ENCODE peak calls at places on chromosomes 16 and 17, in five cellular contexts. One of them, this sample, is unnamed.

GRCh38 chr17:12078791-12079190 is 58.1 kb downstream of the MAP2K4 start:
- DNase-seq in uterus: no peak
- DNase-seq in psoas muscle: no peak
- DNase-seq in AG04450: peak
- DNase-seq in heart right ventricle: no peak
- DNase-seq in this sample: peak

GRCh38 chr17:42535400-42536047 is 517 bp upstream of the NAGLU start:
- DNase-seq in AG04450: no peak
- DNase-seq in psoas muscle: no peak
- DNase-seq in heart right ventricle: no peak
- DNase-seq in uterus: no peak
- DNase-seq in this sample: no peak

GRCh38 chr17:82782657-82783207 is 30.9 kb downstream of the TBCD start:
- DNase-seq in heart right ventricle: no peak
- DNase-seq in uterus: no peak
- DNase-seq in AG04450: no peak
- DNase-seq in psoas muscle: no peak
- DNase-seq in this sample: no peak

GRCh38 chr17:79648181-79648831 is 37.5 kb upstream of the RBFOX3 start:
- DNase-seq in psoas muscle: no peak
- DNase-seq in uterus: peak
- DNase-seq in heart right ventricle: no peak
- DNase-seq in AG04450: no peak
- DNase-seq in this sample: no peak

GRCh38 chr17:44602390-44602789 is 45.1 kb downstream of the FZD2 start:
- DNase-seq in psoas muscle: no peak
- DNase-seq in uterus: no peak
- DNase-seq in AG04450: no peak
- DNase-seq in heart right ventricle: no peak
- DNase-seq in this sample: no peak

GRCh38 chr17:36942631-36943125 is 5.4 kb downstream of the LHX1 start:
- DNase-seq in heart right ventricle: no peak
- DNase-seq in uterus: no peak
- DNase-seq in psoas muscle: no peak
- DNase-seq in AG04450: no peak
- DNase-seq in this sample: no peak

GRCh38 chr16:11757671-11758545 is 15.3 kb upstream of the TXNDC11 start:
- DNase-seq in uterus: no peak
- DNase-seq in psoas muscle: no peak
- DNase-seq in AG04450: peak
- DNase-seq in heart right ventricle: no peak
- DNase-seq in this sample: peak

GRCh38 chr16:4908854-4909401 is 28.0 kb downstream of the PPL start:
- DNase-seq in uterus: no peak
- DNase-seq in AG04450: no peak
- DNase-seq in heart right ventricle: no peak
- DNase-seq in psoas muscle: no peak
- DNase-seq in this sample: no peak

GRCh38 chr17:40687106-40687505 is 16.4 kb downstream of the KRT24 start:
- DNase-seq in uterus: no peak
- DNase-seq in AG04450: no peak
- DNase-seq in psoas muscle: no peak
- DNase-seq in heart right ventricle: no peak
- DNase-seq in this sample: no peak

GRCh38 chr17:53150101-53150698 is 672.5 kb upstream of the KIF2B start:
- DNase-seq in heart right ventricle: no peak
- DNase-seq in psoas muscle: no peak
- DNase-seq in uterus: no peak
- DNase-seq in AG04450: no peak
- DNase-seq in this sample: no peak

GRCh38 chr16:57042157-57043111 is 49.9 kb upstream of the CPNE2 start:
- DNase-seq in AG04450: no peak
- DNase-seq in uterus: no peak
- DNase-seq in psoas muscle: no peak
- DNase-seq in heart right ventricle: no peak
- DNase-seq in this sample: no peak

GRCh38 chr17:1298616-1299015 is 19.2 kb downstream of the TRARG1 start:
- DNase-seq in psoas muscle: no peak
- DNase-seq in uterus: no peak
- DNase-seq in heart right ventricle: no peak
- DNase-seq in AG04450: no peak
- DNase-seq in this sample: no peak

GRCh38 chr16:68792465-68793324 is 50.6 kb upstream of the TANGO6 start:
- DNase-seq in psoas muscle: no peak
- DNase-seq in uterus: no peak
- DNase-seq in AG04450: no peak
- DNase-seq in heart right ventricle: no peak
- DNase-seq in this sample: peak

GRCh38 chr16:85479972-85480726 is 133.0 kb upstream of the GSE1 start:
- DNase-seq in uterus: no peak
- DNase-seq in heart right ventricle: peak
- DNase-seq in AG04450: no peak
- DNase-seq in psoas muscle: no peak
- DNase-seq in this sample: no peak
- TF ChIP-seq CTCF in uterus: no peak
- TF ChIP-seq CTCF in heart right ventricle: peak
- TF ChIP-seq CTCF in AG04450: peak
- TF ChIP-seq CTCF in psoas muscle: no peak
- TF ChIP-seq CTCF in this sample: peak

GRCh38 chr16:48299471-48299870 is 52.1 kb upstream of the ABCC11 start:
- DNase-seq in uterus: no peak
- DNase-seq in AG04450: no peak
- DNase-seq in psoas muscle: no peak
- DNase-seq in heart right ventricle: no peak
- DNase-seq in this sample: no peak
- H3K4me3 ChIP-seq in uterus: no peak
- H3K4me3 ChIP-seq in AG04450: no peak
- H3K4me3 ChIP-seq in psoas muscle: no peak
- H3K4me3 ChIP-seq in heart right ventricle: no peak
- H3K4me3 ChIP-seq in this sample: no peak

GRCh38 chr17:62648247-62648953 is 20.9 kb downstream of the MRC2 start:
- DNase-seq in uterus: no peak
- DNase-seq in heart right ventricle: no peak
- DNase-seq in psoas muscle: no peak
- DNase-seq in AG04450: no peak
- DNase-seq in this sample: no peak
- TF ChIP-seq CTCF in uterus: no peak
- TF ChIP-seq CTCF in heart right ventricle: no peak
- TF ChIP-seq CTCF in psoas muscle: no peak
- TF ChIP-seq CTCF in AG04450: no peak
- TF ChIP-seq CTCF in this sample: no peak

DNA sequence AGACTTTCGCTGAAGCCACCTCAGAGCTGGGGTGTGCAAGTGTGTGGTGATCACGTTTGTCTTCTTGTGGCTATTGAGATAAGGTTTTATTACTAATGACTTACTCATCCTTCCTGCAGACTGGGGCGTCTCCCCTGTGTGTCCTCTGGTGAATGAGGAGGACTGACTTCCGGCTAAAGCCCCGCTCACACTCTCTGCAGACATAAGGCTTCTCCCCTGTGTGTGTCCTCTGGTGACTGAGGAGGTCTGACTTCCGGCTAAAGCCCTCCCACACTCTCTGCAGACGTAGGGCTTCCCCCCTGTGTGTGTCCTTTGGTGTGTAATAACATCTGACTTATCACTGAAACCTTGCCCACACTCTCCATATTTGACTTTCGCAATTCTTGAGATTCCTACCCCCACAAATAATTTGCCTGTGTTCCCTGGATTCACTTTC is 19.4 kb downstream of the PRDM7 start:
- DNase-seq in psoas muscle: no peak
- DNase-seq in AG04450: peak
- DNase-seq in uterus: no peak
- DNase-seq in heart right ventricle: no peak
- DNase-seq in this sample: peak
- H3K4me3 ChIP-seq in psoas muscle: no peak
- H3K4me3 ChIP-seq in AG04450: no peak
- H3K4me3 ChIP-seq in uterus: no peak
- H3K4me3 ChIP-seq in heart right ventricle: no peak
- H3K4me3 ChIP-seq in this sample: no peak

GRCh38 chr16:16865374-16865773 is 486.4 kb downstream of the NPIPA7 start:
- DNase-seq in AG04450: no peak
- DNase-seq in heart right ventricle: no peak
- DNase-seq in uterus: no peak
- DNase-seq in psoas muscle: no peak
- DNase-seq in this sample: no peak

GRCh38 chr16:16867994-16868393 is 489.1 kb downstream of the NPIPA7 start:
- DNase-seq in uterus: no peak
- DNase-seq in psoas muscle: no peak
- DNase-seq in AG04450: no peak
- DNase-seq in heart right ventricle: no peak
- DNase-seq in this sample: no peak

GRCh38 chr16:16868727-16869126 is 489.8 kb downstream of the NPIPA7 start:
- DNase-seq in psoas muscle: no peak
- DNase-seq in AG04450: no peak
- DNase-seq in heart right ventricle: no peak
- DNase-seq in uterus: no peak
- DNase-seq in this sample: no peak

GRCh38 chr16:16877061-16877460 is 498.1 kb downstream of the NPIPA7 start:
- DNase-seq in uterus: no peak
- DNase-seq in AG04450: no peak
- DNase-seq in heart right ventricle: no peak
- DNase-seq in psoas muscle: no peak
- DNase-seq in this sample: no peak

GRCh38 chr16:16871196-16871595 is 492.3 kb downstream of the NPIPA7 start:
- DNase-seq in AG04450: no peak
- DNase-seq in uterus: no peak
- DNase-seq in heart right ventricle: no peak
- DNase-seq in psoas muscle: no peak
- DNase-seq in this sample: no peak
- TF ChIP-seq CTCF in AG04450: no peak
- TF ChIP-seq CTCF in uterus: no peak
- TF ChIP-seq CTCF in heart right ventricle: no peak
- TF ChIP-seq CTCF in psoas muscle: no peak
- TF ChIP-seq CTCF in this sample: no peak

DNA sequence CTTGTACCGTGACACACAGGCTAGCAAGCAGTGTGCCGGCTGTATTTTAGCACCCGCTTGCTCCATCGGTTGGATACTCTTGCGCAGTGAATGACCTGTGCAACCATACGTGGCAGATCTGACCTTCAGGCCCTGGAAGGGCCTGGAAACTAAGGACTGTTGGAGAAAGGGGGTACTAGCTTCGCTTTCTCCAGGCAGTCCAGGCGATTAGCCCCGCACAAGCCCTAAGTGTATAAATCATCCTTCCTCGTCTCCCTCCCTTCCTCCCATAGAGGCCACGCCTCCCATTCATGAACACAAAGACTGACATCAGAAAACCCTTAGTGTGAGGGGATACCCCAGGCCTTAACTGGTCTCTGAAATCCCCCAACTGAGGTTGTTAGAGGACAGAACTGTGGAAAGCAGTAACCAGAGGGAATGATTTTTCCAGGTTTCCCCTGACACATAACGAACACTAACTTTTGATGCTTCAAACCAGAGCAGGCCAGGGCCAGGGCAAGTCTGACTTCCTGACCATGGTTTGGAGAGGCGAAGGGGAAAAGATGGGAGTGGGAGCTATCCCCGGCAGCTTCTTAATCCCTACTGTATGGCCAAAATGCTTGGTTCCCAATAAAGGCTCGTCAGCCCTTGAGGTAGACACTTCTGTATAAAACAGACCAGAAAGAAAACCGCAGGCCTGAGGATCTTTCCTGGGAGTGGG is 1.4 kb upstream of the DYNLL2 start:
- DNase-seq in heart right ventricle: no peak
- DNase-seq in uterus: no peak
- DNase-seq in AG04450: no peak
- DNase-seq in psoas muscle: no peak
- DNase-seq in this sample: no peak
- H3K4me3 ChIP-seq in heart right ventricle: no peak
- H3K4me3 ChIP-seq in uterus: no peak
- H3K4me3 ChIP-seq in AG04450: no peak
- H3K4me3 ChIP-seq in psoas muscle: no peak
- H3K4me3 ChIP-seq in this sample: no peak